ENCODE peak calls at places on chromosomes 2 and 18, in ten cellular contexts. O, P, W, Z, S, E, A, L, X and K are unnamed samples.

GRCh38 chr2:98468621-98469236 is 24.1 kb downstream of the INPP4A start:
- DNase-seq in O (no peak), P (no peak), W (no peak), Z (no peak), S (peak; percentile 50), E (no peak), A (no peak), L (peak; percentile 91), X (no peak), K (no peak)

GRCh38 chr2:232372231-232373208 is 6.0 kb upstream of the ALPP start:
- DNase-seq in O (no peak), P (peak; percentile 54), W (peak; percentile 86), Z (no peak), S (no peak), E (no peak), A (no peak), L (no peak), X (no peak), K (no peak)

GRCh38 chr2:233852056-233852455 is 2.3 kb downstream of the HJURP start:
- DNase-seq in O (no peak), P (no peak), W (no peak), Z (no peak), S (no peak), E (no peak), A (no peak), L (no peak), X (no peak), K (no peak)

GRCh38 chr2:36965196-36965595 is 1.1 kb downstream of the STRN start:
- DNase-seq in O (peak; percentile 11), P (no peak), W (no peak), Z (no peak), S (no peak), E (no peak), A (no peak), L (no peak), X (no peak), K (no peak)

GRCh38 chr2:149040451-149040850 is 2.0 kb downstream of the LYPD6B start:
- DNase-seq in O (no peak), P (no peak), W (no peak), Z (no peak), S (peak; percentile 39), E (no peak), A (peak; percentile 27), L (peak; percentile 90), X (no peak), K (peak; percentile 64)

GRCh38 chr2:224173210-224173609 is 134.1 kb upstream of the SERPINE2 start:
- DNase-seq in O (no peak), P (no peak), W (no peak), Z (no peak), S (no peak), E (no peak), A (no peak), L (no peak), X (no peak), K (no peak)

GRCh38 chr2:8289111-8289510 is 392.7 kb upstream of the ID2 start:
- DNase-seq in O (no peak), P (no peak), W (no peak), Z (no peak), S (no peak), E (no peak), A (no peak), L (no peak), X (no peak), K (no peak)

GRCh38 chr2:170404846-170405245 is 226.9 kb downstream of the MYO3B start:
- DNase-seq in O (no peak), P (no peak), W (no peak), Z (no peak), S (no peak), E (no peak), A (no peak), L (no peak), X (no peak), K (no peak)

GRCh38 chr2:57617327-57617726 is 429.3 kb upstream of the VRK2 start:
- DNase-seq in O (no peak), P (no peak), W (no peak), Z (no peak), S (no peak), E (no peak), A (no peak), L (no peak), X (no peak), K (no peak)

GRCh38 chr18:34794346-34794745 is 84.2 kb downstream of the DTNA start:
- DNase-seq in O (no peak), P (no peak), W (no peak), Z (no peak), S (no peak), E (no peak), A (no peak), L (no peak), X (no peak), K (no peak)

GRCh38 chr2:148132400-148132799 is 111.5 kb downstream of the MBD5 start:
- DNase-seq in O (peak; percentile 74), P (peak; percentile 64), W (peak; percentile 53), Z (no peak), S (no peak), E (no peak), A (no peak), L (no peak), X (peak; percentile 8), K (no peak)

GRCh38 chr2:11767779-11768178 is 21.3 kb downstream of the LPIN1 start:
- DNase-seq in O (no peak), P (no peak), W (no peak), Z (no peak), S (no peak), E (no peak), A (no peak), L (no peak), X (no peak), K (no peak)

GRCh38 chr2:61165946-61166345 is 4.0 kb downstream of the C2orf74 start:
- DNase-seq in O (peak; percentile 23), P (peak; percentile 16), W (no peak), Z (no peak), S (no peak), E (no peak), A (no peak), L (no peak), X (no peak), K (no peak)

GRCh38 chr18:48821251-48821590 is 129.5 kb downstream of the SMAD7 start:
- DNase-seq in O (no peak), P (no peak), W (no peak), Z (no peak), S (no peak), E (peak; percentile 4), A (no peak), L (no peak), X (no peak), K (no peak)

GRCh38 chr2:189933911-189934399 is 128.6 kb downstream of the MSTN start:
- DNase-seq in O (peak; percentile 72), P (peak; percentile 96), W (peak; percentile 97), Z (no peak), S (no peak), E (no peak), A (no peak), L (no peak), X (peak; percentile 72), K (no peak)

GRCh38 chr2:73069855-73070650 is 1.5 kb downstream of the SFXN5 start:
- DNase-seq in O (no peak), P (no peak), W (no peak), Z (no peak), S (no peak), E (no peak), A (no peak), L (no peak), X (no peak), K (no peak)